ENCODE peak calls at places on chromosomes 5 and 9, in four cellular contexts. R is epithelial cell of esophagus, E is H7, O is C1 segment of cervical spinal cord. B is an unnamed sample.

GRCh38 chr5:90792725-90793124 is 234.1 kb downstream of the ADGRV1 start:
- DNase-seq in R (peak; percentile 9), O (no peak), E (no peak), B (peak; percentile 40)

GRCh38 chr5:43412151-43412550 is at the start of gene CCL28:
- DNase-seq in R (no peak), E (no peak), O (no peak), B (no peak)

GRCh38 chr5:86679949-86680348 is 62.2 kb downstream of the COX7C start:
- DNase-seq in R (no peak), O (no peak), E (no peak), B (no peak)

GRCh38 chr5:56012281-56012963 is 17.7 kb upstream of the IL6ST start:
- DNase-seq in O (no peak), E (no peak), R (peak; percentile 45), B (peak; percentile 56)

GRCh38 chr9:86288501-86288900 is 6.2 kb upstream of the ISCA1 start:
- DNase-seq in R (no peak), O (no peak), E (no peak), B (no peak)

GRCh38 chr9:70413798-70414775 is at the start of gene KLF9:
- DNase-seq in R (peak; percentile 99), O (peak; percentile 97), E (peak; percentile 84), B (peak; percentile 56)

GRCh38 chr5:174231961-174232487 is 186.5 kb downstream of the NSG2 start:
- DNase-seq in O (no peak), E (no peak), R (no peak), B (no peak)

GRCh38 chr5:43772601-43773031 is 169.6 kb downstream of the NNT start:
- DNase-seq in R (peak; percentile 87), O (no peak), E (no peak), B (peak; percentile 30)

GRCh38 chr5:92580814-92581213 is 1000.2 kb downstream of the NR2F1-AS1 start:
- DNase-seq in R (no peak), E (no peak), O (no peak), B (peak; percentile 8)

GRCh38 chr9:109604788-109605187 is 106.7 kb upstream of the PTPN3 start:
- DNase-seq in E (no peak), O (no peak), R (no peak), B (no peak)

GRCh38 chr5:176762489-176762888 is 47.9 kb upstream of the UNC5A start:
- DNase-seq in E (peak; percentile 47), R (no peak), O (no peak), B (peak; percentile 84)

GRCh38 chr5:168132186-168132585 is 159.3 kb upstream of the WWC1 start:
- DNase-seq in R (no peak), E (no peak), O (no peak), B (no peak)

GRCh38 chr5:8500426-8500825 is 631.5 kb downstream of the MTRR start:
- DNase-seq in O (no peak), R (no peak), E (no peak), B (peak; percentile 33)

GRCh38 chr9:22147818-22148573 is 138.9 kb upstream of the CDKN2B start:
- DNase-seq in O (no peak), R (peak; percentile 83), E (no peak), B (peak; percentile 77)

GRCh38 chr5:80905405-80905804 is 54.8 kb upstream of the RASGRF2 start:
- DNase-seq in O (no peak), R (no peak), E (no peak), B (no peak)

GRCh38 chr9:122936464-122936863 is 4.4 kb upstream of the RABGAP1 start:
- DNase-seq in R (no peak), O (no peak), E (no peak), B (no peak)

GRCh38 chr5:3811116-3811515 is 215.5 kb downstream of the IRX1 start:
- DNase-seq in O (no peak), E (no peak), R (peak; percentile 79), B (no peak)

GRCh38 chr5:121489972-121490371 is 361.7 kb upstream of the FTMT start:
- DNase-seq in E (no peak), R (peak; percentile 3), O (no peak), B (no peak)

GRCh38 chr9:106697390-106697789 is 165.6 kb upstream of the ZNF462 start:
- DNase-seq in E (no peak), R (peak; percentile 15), O (no peak), B (no peak)

GRCh38 chr9:99506781-99507305 is 284.8 kb downstream of the SEC61B start:
- DNase-seq in E (no peak), R (no peak), O (no peak), B (no peak)

GRCh38 chr9:126556560-126557250 is 57.0 kb upstream of the LMX1B start:
- DNase-seq in O (no peak), R (no peak), E (peak; percentile 39), B (no peak)

GRCh38 chr5:172059661-172060100 is 53.2 kb upstream of the FBXW11 start:
- DNase-seq in E (peak; percentile 79), R (peak; percentile 24), O (no peak), B (peak; percentile 34)

GRCh38 chr9:129609486-129610192 is 11.3 kb downstream of the C9orf50 start:
- DNase-seq in E (peak; percentile 94), R (no peak), O (no peak), B (no peak)

GRCh38 chr9:134994926-134995791 is 77.4 kb upstream of the FCN1 start:
- DNase-seq in E (no peak), O (no peak), R (no peak), B (no peak)

GRCh38 chr9:127626752-127627493 is 14.8 kb downstream of the STXBP1 start:
- DNase-seq in O (no peak), E (no peak), R (peak; percentile 14), B (no peak)

GRCh38 chr5:14659821-14660607 is 4.5 kb upstream of the OTULIN start:
- DNase-seq in O (no peak), E (no peak), R (peak; percentile 99), B (peak; percentile 97)

GRCh38 chr9:134296301-134297081 is 29.8 kb upstream of the RXRA start:
- DNase-seq in R (no peak), O (no peak), E (peak; percentile 58), B (no peak)

GRCh38 chr5:158897444-158898160 is 202.1 kb downstream of the EBF1 start:
- DNase-seq in O (no peak), E (no peak), R (no peak), B (no peak)

GRCh38 chr9:28782630-28783029 is 1209.3 kb upstream of the C9orf72 start:
- DNase-seq in E (no peak), O (no peak), R (peak; percentile 95), B (peak; percentile 31)

GRCh38 chr5:139700711-139701693 is 52.9 kb downstream of the CXXC5 start:
- DNase-seq in E (peak; percentile 81), O (no peak), R (no peak), B (no peak)